ENCODE peak calls at places on chromosomes 6 and 20, in six cellular contexts. O is progenitor cell of endocrine pancreas, Y is HFFc6, R is HL-60, K is uterus, B is GM04504. H is an unnamed sample.

GRCh38 chr6:160102956-160103824 is 18.4 kb upstream of the SLC22A1 start:
- DNase-seq in B (peak; percentile 12), K (no peak), R (no peak), O (no peak), Y (peak; percentile 36), H (peak; percentile 32)

GRCh38 chr6:128097019-128097418 is 196.2 kb upstream of the THEMIS start:
- DNase-seq in K (no peak), B (no peak), Y (no peak), R (no peak), O (no peak), H (no peak)

GRCh38 chr20:57795347-57795697 is 85.5 kb upstream of the PMEPA1 start:
- DNase-seq in O (no peak), R (no peak), Y (peak; percentile 29), K (no peak), B (peak; percentile 3), H (no peak)

GRCh38 chr6:121093928-121094327 is 240.4 kb downstream of the TBC1D32 start:
- DNase-seq in O (no peak), R (no peak), Y (peak; percentile 20), B (no peak), K (no peak), H (no peak)

GRCh38 chr6:159837141-159837490 is 37.0 kb downstream of the PNLDC1 start:
- DNase-seq in K (no peak), R (no peak), Y (no peak), O (no peak), B (no peak), H (no peak)

GRCh38 chr6:160116411-160116810 is 5.2 kb upstream of the SLC22A1 start:
- DNase-seq in O (no peak), B (no peak), R (no peak), K (no peak), Y (no peak), H (no peak)

GRCh38 chr20:38602185-38602581 is 574 bp downstream of the ARHGAP40 start:
- DNase-seq in O (no peak), Y (no peak), R (no peak), K (no peak), B (no peak), H (no peak)

GRCh38 chr6:82246370-82246769 is 1.2 kb downstream of the IBTK start:
- DNase-seq in K (no peak), B (no peak), R (no peak), O (no peak), Y (no peak), H (no peak)

GRCh38 chr20:46985241-46985640 is 90.6 kb downstream of the EYA2 start:
- DNase-seq in O (no peak), B (no peak), R (no peak), K (no peak), Y (no peak), H (no peak)

GRCh38 chr20:32672982-32673727 is 586 bp downstream of the C20orf203 start:
- DNase-seq in O (no peak), B (no peak), Y (no peak), K (no peak), R (peak; percentile 64), H (peak; percentile 55)

GRCh38 chr20:34433391-34433790 is 70.3 kb downstream of the ITCH start:
- DNase-seq in K (no peak), Y (no peak), R (no peak), O (no peak), B (no peak), H (no peak)

GRCh38 chr6:166515072-166515810 is 71.2 kb downstream of the RAMACL start:
- DNase-seq in Y (peak; percentile 83), B (peak; percentile 76), O (no peak), R (no peak), K (peak; percentile 41), H (peak; percentile 77)

GRCh38 chr6:105784179-105784578 is 302.0 kb upstream of the PRDM1 start:
- DNase-seq in K (no peak), B (no peak), O (no peak), Y (no peak), R (no peak), H (no peak)

GRCh38 chr6:150201285-150201684 is 58.4 kb downstream of the PPP1R14C start:
- DNase-seq in R (no peak), O (no peak), K (no peak), Y (no peak), B (no peak), H (no peak)

GRCh38 chr6:168368063-168368835 is 48.7 kb upstream of the DACT2 start:
- DNase-seq in K (no peak), B (no peak), Y (no peak), O (no peak), R (no peak), H (no peak)

GRCh38 chr6:156833755-156834154 is 56.6 kb downstream of the ARID1B start:
- DNase-seq in Y (no peak), R (no peak), O (no peak), B (no peak), K (no peak), H (no peak)

GRCh38 chr6:30612213-30612612 is 4.8 kb downstream of the PPP1R10 start:
- DNase-seq in R (no peak), Y (peak; percentile 43), O (no peak), B (no peak), K (no peak), H (no peak)

GRCh38 chr6:69894578-69895347 is 28.4 kb downstream of the COL19A1 start:
- DNase-seq in Y (no peak), K (no peak), B (peak; percentile 41), R (no peak), O (no peak), H (no peak)

GRCh38 chr20:19079536-19080299 is 132.7 kb upstream of the SLC24A3 start:
- DNase-seq in Y (no peak), R (no peak), B (no peak), O (no peak), K (no peak), H (no peak)

GRCh38 chr6:144469144-144469575 is 184.0 kb downstream of the UTRN start:
- DNase-seq in B (peak; percentile 15), Y (no peak), R (no peak), K (no peak), O (no peak), H (no peak)

GRCh38 chr20:59850018-59850641 is 83.3 kb downstream of the SYCP2 start:
- DNase-seq in B (no peak), R (no peak), Y (peak; percentile 34), K (no peak), O (no peak), H (no peak)

GRCh38 chr20:17538517-17539170 is 7.5 kb upstream of the BFSP1 start:
- DNase-seq in K (no peak), B (no peak), Y (no peak), O (no peak), R (no peak), H (no peak)

GRCh38 chr6:4965506-4966389 is 38.1 kb downstream of the RPP40 start:
- DNase-seq in K (no peak), Y (no peak), O (no peak), B (no peak), R (no peak), H (no peak)

GRCh38 chr6:12170351-12171079 is 119.6 kb upstream of the EDN1 start:
- DNase-seq in Y (no peak), B (peak; percentile 55), O (no peak), R (no peak), K (no peak), H (no peak)

GRCh38 chr6:132333639-132334516 is 67.4 kb downstream of the MOXD1 start:
- DNase-seq in O (peak; percentile 20), Y (peak; percentile 90), B (peak; percentile 89), K (peak; percentile 33), R (no peak), H (no peak)